ENCODE peak calls at places on chromosomes 11 and 22, in nine cellular contexts. G is fibroblast of gingiva; A is GM03348; X is H54; C is germinal center; Q is GM18507; F is stimulated activated CD4-positive, alpha-beta T cell treated with anti-CD3 and anti-CD28 coated beads, Interleukin-15, amount 100 ng/mL, for 48 hours; T is EH; W is epithelial cell of prostate. M is an unnamed sample.

GRCh38 chr11:130631119-130631518 is 182.7 kb downstream of the ADAMTS15 start:
- DNase-seq in G (peak; percentile 52), A (peak; percentile 85), X (peak; percentile 47), C (no peak), Q (no peak), F (no peak), T (peak; percentile 95), W (peak; percentile 93), M (no peak)

GRCh38 chr11:45518853-45519545 is 146.4 kb downstream of the CHST1 start:
- DNase-seq in G (no peak), A (no peak), X (no peak), C (no peak), Q (no peak), F (no peak), T (no peak), W (no peak), M (no peak)

GRCh38 chr11:91857194-91857593 is 367.4 kb upstream of the FAT3 start:
- DNase-seq in G (no peak), A (peak; percentile 60), X (no peak), C (no peak), Q (no peak), F (no peak), T (no peak), W (no peak), M (no peak)

GRCh38 chr22:50606126-50606525 is 5.5 kb downstream of the MAPK8IP2 start:
- DNase-seq in G (no peak), A (no peak), X (no peak), C (no peak), Q (no peak), F (no peak), T (no peak), W (no peak), M (no peak)

GRCh38 chr11:114317738-114318137 is 21.5 kb downstream of the NNMT start:
- DNase-seq in G (peak; percentile 56), A (peak; percentile 40), X (no peak), C (no peak), Q (no peak), F (no peak), T (peak; percentile 67), W (no peak), M (no peak)

GRCh38 chr22:45688606-45689080 is 17.0 kb downstream of the ATXN10 start:
- DNase-seq in G (peak; percentile 79), A (peak; percentile 74), X (no peak), C (no peak), Q (no peak), F (no peak), T (peak; percentile 96), W (no peak), M (no peak)

GRCh38 chr22:40637181-40638150 is 947 bp upstream of the MRTFA start:
- DNase-seq in G (no peak), A (peak; percentile 55), X (no peak), C (peak; percentile 42), Q (no peak), F (peak; percentile 53), T (no peak), W (no peak), M (peak; percentile 33)

GRCh38 chr22:24068717-24069116 is 57.6 kb downstream of the CABIN1 start:
- DNase-seq in G (no peak), A (no peak), X (no peak), C (no peak), Q (no peak), F (no peak), T (no peak), W (no peak), M (no peak)

GRCh38 chr11:134464981-134465730 is 53.1 kb upstream of the B3GAT1 start:
- DNase-seq in G (no peak), A (no peak), X (no peak), C (no peak), Q (no peak), F (no peak), T (no peak), W (no peak), M (no peak)

GRCh38 chr22:27552863-27553262 is 248.7 kb downstream of the MN1 start:
- DNase-seq in G (no peak), A (no peak), X (no peak), C (no peak), Q (no peak), F (no peak), T (no peak), W (no peak), M (no peak)

GRCh38 chr22:24183321-24184031 is 2.2 kb downstream of the SUSD2 start:
- DNase-seq in G (no peak), A (no peak), X (no peak), C (no peak), Q (no peak), F (no peak), T (no peak), W (no peak), M (no peak)

GRCh38 chr11:99171330-99171729 is 150.6 kb downstream of the CNTN5 start:
- DNase-seq in G (no peak), A (no peak), X (no peak), C (no peak), Q (no peak), F (no peak), T (no peak), W (no peak), M (no peak)

GRCh38 chr11:64322925-64323260 is 5.0 kb downstream of the PRDX5 start:
- DNase-seq in G (no peak), A (no peak), X (no peak), C (no peak), Q (no peak), F (no peak), T (no peak), W (no peak), M (no peak)

GRCh38 chr11:30585067-30585891 is 874 bp downstream of the MPPED2 start:
- DNase-seq in G (no peak), A (peak; percentile 27), X (no peak), C (peak; percentile 32), Q (no peak), F (no peak), T (no peak), W (no peak), M (no peak)

GRCh38 chr11:7299393-7299792 is 47.7 kb downstream of the SYT9 start:
- DNase-seq in G (no peak), A (no peak), X (no peak), C (no peak), Q (no peak), F (no peak), T (no peak), W (no peak), M (no peak)

GRCh38 chr22:40156001-40156516 is 21.7 kb upstream of the TNRC6B start:
- DNase-seq in G (peak; percentile 27), A (peak; percentile 46), X (peak; percentile 26), C (no peak), Q (no peak), F (no peak), T (peak; percentile 52), W (peak; percentile 55), M (no peak)

GRCh38 chr22:28942801-28943500 is 59.6 kb downstream of the ZNRF3 start:
- DNase-seq in G (no peak), A (no peak), X (no peak), C (no peak), Q (no peak), F (no peak), T (no peak), W (no peak), M (no peak)